ENCODE peak calls at places on chromosomes 5 and 9, in eight cellular contexts. R, I, T, C, W, X, Q and A are unnamed samples. For H3K27me3 and H3K4me1, the result is how much of the 10 kb centered on the place peaks cover.

GRCh38 chr9:93577045-93577939 is 908 bp downstream of the PHF2 start:
- DNase-seq in R (no peak), C (no peak), X (no peak), T (peak), Q (no peak), I (no peak), W (peak), A (no peak)

GRCh38 chr5:160959804-160960203 is 107.8 kb upstream of the ATP10B start:
- DNase-seq in C (peak), I (no peak), R (no peak), W (peak), T (no peak), X (no peak), Q (no peak), A (no peak)

GRCh38 chr9:13524245-13524644 is 244.8 kb upstream of the MPDZ start:
- DNase-seq in W (no peak), C (no peak), I (no peak), Q (no peak), R (no peak), T (no peak), X (no peak), A (no peak)

GRCh38 chr9:3359048-3359692 is 166.6 kb downstream of the RFX3 start:
- DNase-seq in C (no peak), R (no peak), X (no peak), I (no peak), Q (no peak), T (no peak), W (no peak), A (no peak)

GRCh38 chr9:109286571-109286977 is 34.3 kb downstream of the EPB41L4B start:
- DNase-seq in R (no peak), X (no peak), C (no peak), Q (no peak), W (peak), T (peak), I (no peak), A (no peak)

GRCh38 chr9:16514131-16514530 is 356.3 kb downstream of the BNC2 start:
- DNase-seq in R (no peak), T (no peak), I (no peak), X (no peak), Q (no peak), W (no peak), C (no peak), A (no peak)

GRCh38 chr9:94800424-94801117 is 74.1 kb downstream of the AOPEP start:
- DNase-seq in W (no peak), C (no peak), I (no peak), T (peak), Q (no peak), X (no peak), R (no peak), A (no peak)

GRCh38 chr9:650362-650761 is 191.1 kb upstream of the DMRT1 start:
- DNase-seq in X (no peak), Q (no peak), W (no peak), I (peak), R (no peak), T (peak), C (no peak), A (no peak)

GRCh38 chr9:126301985-126302603 is 24.5 kb upstream of the MVB12B start:
- DNase-seq in T (peak), W (peak), Q (peak), X (no peak), R (peak), C (no peak), I (peak), A (peak)

GRCh38 chr5:17951392-17952169 is 317.3 kb downstream of the TAF11L14 start:
- DNase-seq in Q (no peak), W (no peak), T (no peak), C (no peak), R (no peak), I (peak), X (no peak), A (peak)

GRCh38 chr5:51383494-51384081 is 340 bp downstream of the ISL1 start:
- DNase-seq in I (no peak), C (no peak), Q (no peak), R (no peak), W (no peak), X (no peak), T (no peak), A (peak)

GRCh38 chr5:55557123-55557522 is 22.4 kb upstream of the PLPP1 start:
- DNase-seq in T (no peak), W (no peak), I (no peak), C (no peak), X (no peak), Q (no peak), R (no peak), A (no peak)

DNA sequence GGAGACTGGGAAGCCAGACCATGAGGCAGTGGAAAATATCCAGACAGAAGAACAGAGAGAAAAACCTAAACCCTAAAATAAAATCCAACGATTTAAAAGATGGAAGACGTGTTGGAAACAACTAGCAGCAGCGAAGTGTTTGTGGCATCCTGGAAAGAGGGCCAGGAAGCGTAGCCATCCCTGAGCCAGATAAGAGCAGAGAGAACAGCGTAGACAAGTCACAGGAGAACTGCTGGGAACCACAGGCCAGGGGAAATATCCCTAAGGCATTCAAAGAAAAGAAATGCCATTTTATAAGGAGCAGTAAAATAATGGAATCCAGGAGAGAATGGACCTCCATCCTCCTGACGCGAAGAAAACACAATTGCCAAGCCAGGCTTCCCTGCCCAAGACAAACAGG is 39.6 kb upstream of the NKD2 start:
- DNase-seq in C (no peak), W (no peak), X (no peak), I (no peak), Q (no peak), R (no peak), T (no peak), A (no peak)
- H3K4me3 ChIP-seq in C (no peak), W (no peak), X (no peak), I (no peak), Q (no peak), R (no peak), T (peak), A (no peak)

GRCh38 chr5:173228639-173229380 is 6.2 kb downstream of the NKX2-5 start:
- DNase-seq in Q (no peak), T (peak), X (no peak), I (no peak), W (no peak), R (no peak), C (no peak), A (no peak)
- H3K27me3 ChIP-seq in Q (under half), T (half or more), X (half or more), I (under half), W (under half), R (under half), C (under half), A (under half)

GRCh38 chr5:142320851-142321560 is 3.8 kb downstream of the SPRY4 start:
- DNase-seq in I (no peak), C (no peak), Q (no peak), R (no peak), X (no peak), W (no peak), T (peak), A (peak)
- H3K4me1 ChIP-seq in I (under half), C (under half), Q (half or more), R (under half), X (half or more), W (under half), T (half or more), A (under half)

DNA sequence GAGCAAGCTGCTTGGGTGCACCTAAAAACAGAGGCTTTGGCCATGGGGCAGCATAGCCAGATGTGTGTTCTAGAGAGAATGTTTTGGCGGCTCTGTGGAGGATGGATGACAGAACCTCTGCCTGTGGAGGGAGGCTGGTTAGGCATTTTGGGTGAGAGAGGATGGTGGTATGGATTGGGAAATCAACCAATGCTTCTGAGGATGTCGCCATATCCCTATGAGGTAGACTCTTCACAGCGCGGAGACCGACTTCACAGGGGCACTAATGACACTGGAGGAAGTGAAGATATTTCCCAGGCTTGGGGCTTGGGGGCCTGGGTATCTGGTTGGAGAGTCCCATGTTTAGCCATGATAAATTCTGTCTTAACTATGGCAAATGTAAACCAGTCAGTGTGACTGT is 140.6 kb upstream of the KLF4 start:
- DNase-seq in C (no peak), T (no peak), X (no peak), R (no peak), W (no peak), I (no peak), Q (no peak), A (no peak)
- H3K4me3 ChIP-seq in C (no peak), T (no peak), X (no peak), R (no peak), W (no peak), I (no peak), Q (no peak), A (no peak)

GRCh38 chr5:14581333-14581890 is at the start of gene OTULINL:
- DNase-seq in T (peak), I (peak), X (peak), W (peak), R (peak), Q (peak), C (no peak), A (peak)

GRCh38 chr5:14584848-14585247 is 3.3 kb downstream of the OTULINL start:
- DNase-seq in R (no peak), X (no peak), C (no peak), W (no peak), Q (no peak), I (no peak), T (no peak), A (no peak)

GRCh38 chr5:14580037-14581034 is 1.3 kb upstream of the OTULINL start:
- DNase-seq in W (no peak), X (no peak), T (peak), I (no peak), C (no peak), R (peak), Q (no peak), A (peak)

GRCh38 chr5:14581891-14582796 is 552 bp downstream of the OTULINL start:
- DNase-seq in C (no peak), I (peak), R (peak), X (peak), T (peak), Q (peak), W (peak), A (peak)

GRCh38 chr5:14582797-14583137 is 1.2 kb downstream of the OTULINL start:
- DNase-seq in Q (no peak), X (no peak), W (no peak), R (no peak), I (no peak), C (no peak), T (peak), A (no peak)
- H3K27me3 ChIP-seq in Q (under half), X (under half), W (under half), R (under half), I (under half), C (under half), T (half or more), A (under half)

GRCh38 chr9:137454145-137454505 is 5.0 kb downstream of the NSMF start:
- DNase-seq in X (peak), T (peak), R (peak), C (no peak), I (peak), Q (no peak), W (peak), A (peak)
- H3K4me1 ChIP-seq in X (under half), T (under half), R (under half), C (under half), I (half or more), Q (under half), W (under half), A (under half)

GRCh38 chr9:98888794-98889495 is 54.8 kb upstream of the COL15A1 start:
- DNase-seq in T (peak), W (no peak), R (no peak), X (no peak), Q (no peak), C (no peak), I (no peak), A (no peak)
- H3K4me3 ChIP-seq in T (no peak), W (no peak), R (no peak), X (no peak), Q (no peak), C (no peak), I (no peak), A (no peak)

GRCh38 chr9:137163805-137164204 is 6.0 kb downstream of the LRRC26 start:
- DNase-seq in I (no peak), Q (no peak), R (no peak), W (no peak), C (no peak), T (no peak), X (no peak), A (no peak)
- H3K27me3 ChIP-seq in I (under half), Q (under half), R (half or more), W (under half), C (under half), T (half or more), X (half or more), A (under half)

GRCh38 chr5:22591461-22591860 is 261.7 kb downstream of the CDH12 start:
- DNase-seq in R (no peak), Q (no peak), I (no peak), W (no peak), C (no peak), T (no peak), X (no peak), A (no peak)
- H3K4me1 ChIP-seq in R (under half), Q (under half), I (under half), W (under half), C (under half), T (under half), X (under half), A (under half)

GRCh38 chr5:140780512-140780911 is 5.4 kb upstream of the PCDHA1 start:
- DNase-seq in W (no peak), I (no peak), C (no peak), Q (no peak), T (no peak), R (no peak), X (no peak), A (no peak)

GRCh38 chr5:140791111-140791510 is 3.5 kb upstream of the PCDHA2 start:
- DNase-seq in T (no peak), W (no peak), R (no peak), Q (no peak), I (peak), C (no peak), X (no peak), A (no peak)

GRCh38 chr5:140785905-140786686 is at the start of gene PCDHA1:
- DNase-seq in W (no peak), I (peak), R (no peak), T (no peak), Q (no peak), X (no peak), C (no peak), A (no peak)
- H3K4me3 ChIP-seq in W (no peak), I (no peak), R (no peak), T (no peak), Q (no peak), X (no peak), C (no peak), A (no peak)